ENCODE peak calls at places on chromosomes 16 and 17, in seven cellular contexts. W is fibroblast of the aortic adventitia, V is foreskin fibroblast, R is pancreas, L is fibroblast of lung, N is body of pancreas, E is tibial artery. P is an unnamed sample.

GRCh38 chr17:4998666-4999428 is 1.1 kb downstream of the KIF1C start:
- DNase-seq in E (no peak), L (no peak), N (peak), V (peak), W (no peak), R (peak), P (no peak)

GRCh38 chr16:82700541-82701240 is 73.9 kb downstream of the CDH13 start:
- DNase-seq in V (peak), N (no peak), L (peak), E (no peak), R (no peak), W (peak), P (peak)

GRCh38 chr17:58081641-58082340 is 1.4 kb upstream of the DYNLL2 start:
- DNase-seq in L (no peak), N (no peak), R (no peak), E (no peak), W (no peak), V (no peak), P (no peak)

GRCh38 chr17:67829331-67829730 is 4.0 kb downstream of the BPTF start:
- DNase-seq in R (no peak), V (no peak), L (peak), W (no peak), N (no peak), E (no peak), P (no peak)

GRCh38 chr16:49057391-49057790 is 224.2 kb downstream of the CBLN1 start:
- DNase-seq in L (no peak), R (no peak), V (no peak), W (no peak), E (no peak), N (no peak), P (no peak)

GRCh38 chr16:51228097-51228659 is 77.1 kb upstream of the SALL1 start:
- DNase-seq in R (no peak), V (no peak), W (no peak), L (no peak), E (no peak), N (no peak), P (no peak)

GRCh38 chr17:44968225-44969143 is at the start of gene C1QL1:
- DNase-seq in E (peak), L (peak), N (peak), W (peak), R (peak), V (peak), P (peak)

GRCh38 chr16:22728167-22728836 is 85.7 kb upstream of the HS3ST2 start:
- DNase-seq in V (peak), W (no peak), R (no peak), N (no peak), L (no peak), E (no peak), P (no peak)

GRCh38 chr16:2487903-2488531 is 13.1 kb downstream of the TBC1D24 start:
- DNase-seq in W (no peak), L (no peak), R (no peak), E (no peak), N (no peak), V (peak), P (no peak)

GRCh38 chr16:14249291-14250032 is 178.3 kb downstream of the MRTFB start:
- DNase-seq in V (peak), W (peak), N (peak), E (no peak), L (peak), R (peak), P (peak)

GRCh38 chr17:35900693-35901487 is 20.7 kb upstream of the CCL5 start:
- DNase-seq in N (no peak), L (no peak), R (no peak), V (peak), E (no peak), W (peak), P (peak)

GRCh38 chr17:80257716-80258213 is 2.9 kb upstream of the RNF213 start:
- DNase-seq in V (no peak), E (no peak), L (no peak), W (no peak), N (no peak), R (no peak), P (no peak)

GRCh38 chr16:89269805-89270665 is 52.5 kb downstream of the ZNF778 start:
- DNase-seq in V (no peak), E (no peak), R (no peak), N (no peak), W (no peak), L (no peak), P (no peak)

GRCh38 chr16:48627148-48627547 is 17.2 kb upstream of the N4BP1 start:
- DNase-seq in V (no peak), L (no peak), N (no peak), W (no peak), R (no peak), E (peak), P (no peak)

GRCh38 chr16:78762222-78762621 is 662.8 kb downstream of the WWOX start:
- DNase-seq in W (no peak), R (no peak), N (no peak), L (no peak), E (no peak), V (no peak), P (no peak)

GRCh38 chr16:65284583-65284982 is 162.7 kb upstream of the CDH11 start:
- DNase-seq in N (no peak), V (no peak), E (no peak), L (peak), W (peak), R (no peak), P (no peak)

GRCh38 chr16:30985401-30986128 is 558 bp downstream of the HSD3B7 start:
- DNase-seq in L (no peak), W (peak), N (peak), V (peak), R (peak), E (no peak), P (no peak)

GRCh38 chr17:71251936-71252335 is 868.9 kb upstream of the SOX9 start:
- DNase-seq in V (peak), N (no peak), L (peak), R (no peak), E (no peak), W (no peak), P (no peak)

GRCh38 chr17:12982224-12982623 is 35.6 kb downstream of the ELAC2 start:
- DNase-seq in N (no peak), L (no peak), V (no peak), R (no peak), W (no peak), E (no peak), P (no peak)

GRCh38 chr16:54324716-54325115 is 38.1 kb upstream of the IRX3 start:
- DNase-seq in V (no peak), E (no peak), N (no peak), R (no peak), W (no peak), L (no peak), P (no peak)

GRCh38 chr17:50533720-50534148 is 1.2 kb downstream of the EPN3 start:
- DNase-seq in N (peak), L (peak), V (peak), E (no peak), R (peak), W (peak), P (peak)

GRCh38 chr17:66805567-66805966 is 29.4 kb upstream of the CACNG5 start:
- DNase-seq in E (no peak), L (no peak), V (no peak), R (no peak), N (peak), W (no peak), P (no peak)

GRCh38 chr17:4604111-4604644 is 19.8 kb downstream of the SMTNL2 start:
- DNase-seq in V (peak), L (peak), E (no peak), W (peak), R (peak), N (peak), P (peak)

GRCh38 chr16:67458121-67458641 is 22.8 kb downstream of the ATP6V0D1 start:
- DNase-seq in W (no peak), L (no peak), R (no peak), E (no peak), N (no peak), V (peak), P (peak)

GRCh38 chr17:39096435-39097158 is 54.8 kb downstream of the PLXDC1 start:
- DNase-seq in N (no peak), R (no peak), V (peak), E (no peak), L (no peak), W (no peak), P (no peak)

GRCh38 chr17:50018909-50019308 is 23.9 kb upstream of the DLX3 start:
- DNase-seq in R (no peak), N (no peak), V (no peak), W (no peak), E (no peak), L (peak), P (no peak)

GRCh38 chr17:70241071-70241470 is 71.7 kb downstream of the KCNJ2 start:
- DNase-seq in V (no peak), W (no peak), E (no peak), L (no peak), R (no peak), N (no peak), P (no peak)

GRCh38 chr17:66152756-66153155 is 39.2 kb downstream of the CEP112 start:
- DNase-seq in N (no peak), V (peak), W (peak), E (no peak), R (no peak), L (peak), P (peak)

GRCh38 chr16:9115277-9115676 is 23.8 kb downstream of the HAPSTR1 start:
- DNase-seq in E (no peak), W (no peak), N (no peak), L (peak), R (no peak), V (no peak), P (peak)

GRCh38 chr17:16878547-16879100 is 93.3 kb downstream of the TNFRSF13B start:
- DNase-seq in E (no peak), L (no peak), W (no peak), V (no peak), R (no peak), N (no peak), P (no peak)

GRCh38 chr17:80394629-80395216 is 20.2 kb upstream of the ENDOV start:
- DNase-seq in V (no peak), W (no peak), L (no peak), R (no peak), E (no peak), N (no peak), P (no peak)

GRCh38 chr17:915416-916201 is 64.0 kb downstream of the NXN start:
- DNase-seq in R (no peak), V (peak), N (no peak), L (peak), E (no peak), W (peak), P (peak)

DNA sequence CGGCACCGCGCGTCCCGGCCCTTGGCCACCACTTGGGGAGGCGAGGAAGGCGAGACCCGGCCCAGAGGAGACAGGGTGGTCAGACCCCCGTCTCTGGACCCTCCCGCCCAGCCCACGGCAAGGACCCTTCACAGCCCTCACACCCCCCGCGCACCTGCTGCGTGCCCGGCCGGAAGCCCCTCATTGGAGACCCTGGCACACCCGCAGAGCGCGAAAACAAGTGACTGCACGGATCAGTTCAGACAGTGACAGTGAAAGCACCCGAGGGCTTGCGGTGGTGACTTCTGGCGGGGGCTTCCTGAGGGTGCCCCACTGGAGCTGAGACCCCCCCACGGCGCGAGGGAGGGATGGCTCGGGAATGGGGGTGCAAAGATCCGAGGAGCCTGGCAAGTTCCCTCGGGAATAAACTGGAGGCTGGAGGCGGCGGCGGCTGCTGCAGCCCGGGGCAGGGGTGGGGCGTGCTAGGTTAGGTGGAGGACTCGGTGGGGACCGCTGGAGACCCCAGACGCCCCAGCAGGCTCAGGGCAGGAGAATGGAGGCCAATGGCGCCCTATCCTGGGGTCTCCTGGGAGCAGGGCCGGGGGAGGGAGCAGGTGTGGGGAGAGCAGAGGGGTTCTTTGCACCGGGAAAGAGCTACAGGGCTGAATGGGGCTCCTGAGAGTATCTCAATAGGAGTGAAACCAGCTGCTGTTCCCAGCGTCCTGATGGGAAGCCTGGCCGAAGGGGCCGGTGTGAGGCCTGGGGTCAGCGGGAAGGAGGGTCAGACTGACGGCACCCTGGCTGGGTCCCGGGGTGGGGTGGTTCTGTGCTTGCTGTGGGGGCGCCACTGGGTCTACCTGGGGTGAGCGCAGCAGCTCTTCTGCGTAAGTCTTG is 824 bp upstream of the FBXL16 start:
- DNase-seq in W (no peak), L (no peak), E (no peak), R (no peak), V (no peak), N (no peak), P (no peak)
- H3K4me3 ChIP-seq in W (no peak), L (no peak), E (no peak), R (no peak), V (no peak), N (no peak), P (no peak)

DNA sequence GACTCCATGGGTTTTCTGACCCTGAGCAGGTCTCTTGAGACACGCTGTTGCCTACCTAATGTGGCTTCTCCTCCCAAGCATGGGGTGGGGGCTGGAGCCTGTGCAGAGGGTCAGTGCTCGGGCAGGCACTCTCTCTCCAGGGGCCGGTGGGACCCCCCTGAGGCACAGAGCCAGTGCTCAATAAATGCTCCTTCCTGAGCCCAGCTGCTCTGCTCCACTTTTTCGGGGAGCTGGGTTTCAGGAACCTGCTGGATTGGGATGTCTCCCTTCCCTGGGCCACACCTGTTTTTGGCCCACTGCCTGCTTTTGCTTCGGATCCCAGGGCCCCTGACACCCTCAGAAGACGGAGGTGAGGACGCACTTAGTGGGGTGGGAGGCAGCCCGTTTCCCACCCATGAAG is 1.3 kb upstream of the TRIM65 start:
- DNase-seq in R (no peak), W (no peak), E (no peak), V (no peak), L (no peak), N (no peak), P (no peak)
- TF ChIP-seq CTCF in R (no peak), W (no peak), E (no peak), V (no peak), L (no peak), N (no peak), P (no peak)

GRCh38 chr16:73042807-73043206 is 5.1 kb downstream of the ZFHX3 start:
- DNase-seq in W (no peak), N (no peak), V (no peak), R (no peak), L (no peak), E (no peak), P (no peak)
- H3K4me3 ChIP-seq in W (no peak), N (no peak), V (no peak), R (no peak), L (no peak), E (no peak), P (no peak)

DNA sequence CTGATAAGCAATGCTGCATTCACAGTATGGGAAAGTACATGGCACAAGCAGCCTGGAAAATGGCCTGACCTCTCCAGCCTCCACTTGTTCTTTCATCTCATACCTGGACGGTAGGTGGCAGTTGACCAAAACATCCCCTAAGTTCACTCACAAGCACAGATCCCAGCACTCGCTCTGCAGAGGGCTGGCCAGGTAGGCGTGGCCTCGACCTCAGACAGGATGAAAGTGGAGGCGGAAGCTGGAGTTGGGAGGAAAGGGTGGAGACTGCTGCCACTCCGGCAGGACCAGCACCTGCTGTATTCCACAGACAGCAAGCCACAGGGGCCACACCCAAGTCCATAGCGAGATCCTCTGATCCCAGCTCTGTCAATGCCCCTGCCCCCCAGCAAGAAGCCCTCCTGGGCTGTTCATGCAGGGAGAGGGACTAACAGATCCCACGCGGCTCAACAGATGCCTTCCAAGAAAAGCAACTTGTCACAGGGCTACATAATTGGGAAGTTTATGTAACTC is 31.3 kb downstream of the ZCCHC14 start:
- DNase-seq in N (peak), E (peak), R (peak), W (peak), L (peak), V (peak), P (peak)
- TF ChIP-seq CTCF in N (peak), E (no peak), R (peak), W (peak), L (no peak), V (no peak), P (no peak)

GRCh38 chr17:28042721-28043291 is 329 bp downstream of the NLK start:
- DNase-seq in L (no peak), R (peak), W (no peak), V (no peak), E (no peak), N (no peak), P (no peak)
- H3K4me3 ChIP-seq in L (peak), R (no peak), W (peak), V (peak), E (peak), N (no peak), P (peak)

GRCh38 chr17:73280191-73280590 is 18.5 kb upstream of the CPSF4L start:
- DNase-seq in V (no peak), E (no peak), R (no peak), W (no peak), N (no peak), L (no peak), P (no peak)
- TF ChIP-seq CTCF in V (no peak), E (no peak), R (no peak), W (no peak), N (no peak), L (no peak), P (no peak)

DNA sequence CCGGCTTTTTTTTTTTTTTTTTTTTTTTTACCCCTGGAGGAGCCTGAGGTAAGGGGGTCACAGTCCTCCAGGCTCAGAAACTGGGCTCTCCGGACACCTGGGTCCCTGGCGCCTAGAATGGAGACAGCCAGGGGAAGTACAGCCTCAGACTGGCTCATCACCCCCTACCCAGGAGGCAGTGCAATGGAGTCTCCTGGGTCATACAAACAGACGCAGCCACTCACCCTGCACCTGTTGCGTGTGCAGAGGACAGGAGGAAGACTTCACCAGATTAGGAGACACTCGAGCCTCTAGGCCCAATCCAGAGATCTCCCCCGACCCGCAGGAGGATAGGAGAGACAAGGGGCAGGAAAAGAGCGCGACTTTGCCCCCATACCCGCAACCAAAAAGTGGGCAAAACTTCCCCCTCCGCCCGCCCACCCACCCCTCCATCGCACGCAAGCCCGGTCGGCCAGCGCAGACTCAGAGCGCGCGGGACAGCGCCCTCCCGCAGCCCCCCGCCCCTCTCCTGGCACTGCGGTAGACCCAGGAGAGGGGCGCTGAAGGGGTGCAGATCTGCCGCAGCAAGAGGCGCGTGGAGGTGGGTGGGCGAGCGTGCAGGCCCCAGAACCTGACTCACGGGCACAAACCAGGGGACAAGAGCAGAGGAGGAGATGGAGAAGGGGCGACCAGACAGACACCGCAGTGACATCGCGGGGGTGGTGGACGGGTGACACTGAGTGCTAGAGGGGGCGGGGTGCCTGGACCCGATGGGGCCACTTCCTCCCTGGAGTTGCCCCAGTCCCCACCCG is 900 bp downstream of the HAP1 start:
- DNase-seq in V (no peak), L (no peak), R (no peak), W (no peak), N (no peak), E (no peak), P (no peak)
- H3K4me3 ChIP-seq in V (peak), L (peak), R (no peak), W (no peak), N (no peak), E (peak), P (no peak)

P was measured in fibroblast of pulmonary artery.